ENCODE peak calls at places on chromosomes 2 and 18, in ten cellular contexts. E is progenitor cell of endocrine pancreas, L is neural progenitor cell, R is hepatocyte, Y is AG10803, C is HL-60, W is GM12865, B is fibroblast of lung, K is OCI-LY7, X is pancreas. V is an unnamed sample.

GRCh38 chr2:227415538-227416424 is 28.0 kb upstream of the SCYGR1 start:
- DNase-seq in E (no peak), L (no peak), R (no peak), Y (peak), C (peak), W (peak), B (peak), K (no peak), X (no peak), V (no peak)

GRCh38 chr2:40363631-40364030 is 88.3 kb downstream of the SLC8A1 start:
- DNase-seq in E (no peak), L (no peak), R (no peak), Y (peak), C (no peak), W (no peak), B (peak), K (peak), X (no peak), V (no peak)

GRCh38 chr2:207092803-207093202 is 72.9 kb downstream of the KLF7 start:
- DNase-seq in E (no peak), L (no peak), R (no peak), Y (no peak), C (no peak), W (no peak), B (peak), K (no peak), X (no peak), V (no peak)

GRCh38 chr2:172513935-172514586 is 41.8 kb upstream of the PDK1 start:
- DNase-seq in E (no peak), L (no peak), R (no peak), Y (no peak), C (peak), W (no peak), B (no peak), K (no peak), X (no peak), V (no peak)

GRCh38 chr2:79604748-79605147 is 91.9 kb downstream of the CTNNA2 start:
- DNase-seq in E (no peak), L (no peak), R (no peak), Y (no peak), C (no peak), W (no peak), B (no peak), K (no peak), X (no peak), V (no peak)

GRCh38 chr2:15177103-15177502 is 384.0 kb downstream of the NBAS start:
- DNase-seq in E (no peak), L (no peak), R (no peak), Y (no peak), C (no peak), W (peak), B (peak), K (no peak), X (no peak), V (no peak)

GRCh38 chr2:190974629-190975361 is 39.2 kb downstream of the STAT1 start:
- DNase-seq in E (no peak), L (no peak), R (no peak), Y (no peak), C (no peak), W (no peak), B (no peak), K (no peak), X (no peak), V (no peak)

GRCh38 chr2:234673961-234674759 is 177.3 kb upstream of the ARL4C start:
- DNase-seq in E (no peak), L (no peak), R (no peak), Y (peak), C (no peak), W (no peak), B (peak), K (no peak), X (no peak), V (no peak)

GRCh38 chr2:240145461-240145860 is 5.0 kb upstream of the OTOS start:
- DNase-seq in E (no peak), L (no peak), R (no peak), Y (no peak), C (no peak), W (no peak), B (no peak), K (no peak), X (no peak), V (no peak)

GRCh38 chr2:165357758-165358157 is 111.7 kb upstream of the CSRNP3 start:
- DNase-seq in E (no peak), L (no peak), R (peak), Y (peak), C (no peak), W (peak), B (peak), K (no peak), X (no peak), V (no peak)

DNA sequence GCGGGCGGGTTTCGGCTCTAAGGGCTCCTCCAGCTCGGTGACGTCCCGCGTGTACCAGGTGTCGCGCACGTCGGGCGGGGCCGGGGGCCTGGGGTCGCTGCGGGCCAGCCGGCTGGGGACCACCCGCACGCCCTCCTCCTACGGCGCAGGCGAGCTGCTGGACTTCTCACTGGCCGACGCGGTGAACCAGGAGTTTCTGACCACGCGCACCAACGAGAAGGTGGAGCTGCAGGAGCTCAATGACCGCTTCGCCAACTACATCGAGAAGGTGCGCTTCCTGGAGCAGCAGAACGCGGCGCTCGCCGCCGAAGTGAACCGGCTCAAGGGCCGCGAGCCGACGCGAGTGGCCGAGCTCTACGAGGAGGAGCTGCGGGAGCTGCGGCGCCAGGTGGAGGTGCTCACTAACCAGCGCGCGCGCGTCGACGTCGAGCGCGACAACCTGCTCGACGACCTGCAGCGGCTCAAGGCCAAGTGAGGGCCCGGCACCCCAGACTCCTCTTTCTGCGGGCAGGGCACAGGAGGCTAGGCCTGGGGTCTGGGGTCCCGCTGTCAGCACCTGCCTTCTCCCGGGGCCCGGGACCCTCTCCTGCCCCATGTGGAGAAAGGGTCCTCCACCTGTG is 503 bp downstream of the DES start:
- DNase-seq in E (no peak), L (peak), R (no peak), Y (no peak), C (no peak), W (no peak), B (no peak), K (no peak), X (no peak), V (no peak)
- TF ChIP-seq CTCF in E (peak), L (no peak), R (no peak), Y (no peak), C (no peak), W (no peak), B (no peak), K (no peak), X (no peak), V (no peak)

DNA sequence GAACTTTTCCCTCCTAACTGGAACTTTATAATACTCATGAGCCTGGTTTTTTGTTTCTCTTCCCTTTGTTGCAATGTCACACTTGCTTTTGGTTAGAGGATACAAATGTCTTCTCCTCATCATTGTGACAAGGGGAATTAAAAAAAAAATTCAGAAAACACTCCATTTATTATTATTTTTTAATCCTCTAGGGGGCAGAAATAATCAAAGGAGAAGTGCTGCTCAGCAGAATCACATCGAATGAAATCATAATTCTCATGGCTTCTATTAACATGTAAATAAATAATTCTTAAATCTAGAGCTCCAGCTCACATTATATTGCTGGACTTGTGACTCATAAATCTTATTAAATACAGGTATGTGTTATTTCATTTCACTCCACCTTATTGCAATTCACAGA is 273.8 kb downstream of the TRIB2 start:
- DNase-seq in E (no peak), L (no peak), R (no peak), Y (no peak), C (no peak), W (no peak), B (peak), K (no peak), X (no peak), V (no peak)
- TF ChIP-seq CTCF in E (no peak), L (peak), R (no peak), Y (peak), C (no peak), W (no peak), B (peak), K (peak), X (no peak), V (no peak)

DNA sequence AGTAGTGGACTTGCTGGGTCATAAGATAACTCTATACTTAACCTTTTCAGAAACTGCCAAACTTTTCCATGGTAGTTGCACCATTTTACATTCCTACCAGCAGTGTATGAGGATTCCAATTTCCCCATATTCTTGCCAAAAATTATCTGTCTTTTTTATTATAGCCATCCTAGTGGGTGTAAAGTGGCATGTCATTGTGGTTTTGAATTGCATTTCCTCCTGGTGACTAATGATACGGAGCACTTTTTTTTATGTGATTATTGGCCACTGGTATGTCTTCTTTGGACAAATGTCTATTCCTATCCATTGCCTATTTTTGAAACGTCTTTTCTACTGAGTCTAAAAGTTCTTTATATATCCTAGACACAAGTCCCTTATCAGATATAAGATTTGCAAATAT is 44.3 kb downstream of the CACNB4 start:
- DNase-seq in E (no peak), L (no peak), R (no peak), Y (peak), C (peak), W (no peak), B (peak), K (no peak), X (no peak), V (no peak)
- TF ChIP-seq CTCF in E (no peak), L (no peak), R (no peak), Y (peak), C (no peak), W (no peak), B (no peak), K (no peak), X (no peak), V (no peak)

DNA sequence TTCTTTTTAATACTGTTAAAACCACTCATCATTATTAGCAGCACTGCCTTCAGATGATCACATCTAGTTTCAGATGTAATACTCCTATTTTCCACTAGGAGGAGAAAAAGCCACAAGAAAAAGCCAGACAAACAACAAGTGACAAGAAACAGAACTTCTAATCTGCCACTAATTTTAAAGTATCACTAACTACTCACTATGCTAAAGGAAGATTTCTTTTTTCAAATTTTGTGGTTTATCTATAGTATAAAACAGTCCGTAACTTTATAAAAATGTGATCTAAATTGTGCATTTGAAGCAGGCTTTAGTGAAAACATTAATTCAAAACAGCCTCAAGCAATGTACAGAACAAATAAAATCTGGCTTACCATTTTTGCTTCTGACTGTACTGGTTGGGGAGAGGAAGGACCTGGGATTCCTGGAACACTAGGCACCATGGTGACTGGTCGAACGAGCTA is 56.8 kb downstream of the ATF2 start:
- DNase-seq in E (no peak), L (peak), R (peak), Y (peak), C (no peak), W (peak), B (peak), K (peak), X (no peak), V (no peak)
- TF ChIP-seq CTCF in E (peak), L (peak), R (peak), Y (peak), C (peak), W (peak), B (peak), K (peak), X (peak), V (peak)

GRCh38 chr2:219726916-219727315 is 99.5 kb downstream of the SLC4A3 start:
- DNase-seq in E (no peak), L (peak), R (no peak), Y (no peak), C (peak), W (no peak), B (no peak), K (no peak), X (no peak), V (no peak)
- TF ChIP-seq CTCF in E (no peak), L (peak), R (peak), Y (peak), C (no peak), W (no peak), B (no peak), K (peak), X (no peak), V (no peak)

GRCh38 chr18:70453058-70453775 is 164.4 kb downstream of the SOCS6 start:
- DNase-seq in E (no peak), L (no peak), R (no peak), Y (peak), C (peak), W (no peak), B (peak), K (no peak), X (no peak), V (no peak)

GRCh38 chr18:70448588-70448987 is 159.7 kb downstream of the SOCS6 start:
- DNase-seq in E (no peak), L (no peak), R (no peak), Y (no peak), C (no peak), W (no peak), B (no peak), K (no peak), X (no peak), V (no peak)

GRCh38 chr18:70454705-70455322 is 166.0 kb downstream of the SOCS6 start:
- DNase-seq in E (peak), L (peak), R (peak), Y (peak), C (peak), W (peak), B (peak), K (peak), X (peak), V (no peak)

GRCh38 chr18:70452501-70452900 is 163.7 kb downstream of the SOCS6 start:
- DNase-seq in E (no peak), L (peak), R (no peak), Y (no peak), C (no peak), W (no peak), B (no peak), K (no peak), X (no peak), V (no peak)

GRCh38 chr18:70450658-70451253 is 161.9 kb downstream of the SOCS6 start:
- DNase-seq in E (no peak), L (no peak), R (no peak), Y (peak), C (no peak), W (peak), B (peak), K (no peak), X (no peak), V (no peak)
- TF ChIP-seq CTCF in E (peak), L (peak), R (peak), Y (peak), C (no peak), W (peak), B (peak), K (peak), X (no peak), V (peak)

GRCh38 chr2:99974275-99974674 is 168.1 kb downstream of the AFF3 start:
- DNase-seq in E (no peak), L (peak), R (peak), Y (peak), C (no peak), W (peak), B (no peak), K (no peak), X (no peak), V (no peak)
- TF ChIP-seq CTCF in E (no peak), L (no peak), R (no peak), Y (no peak), C (no peak), W (no peak), B (no peak), K (no peak), X (no peak), V (no peak)

GRCh38 chr18:40565805-40566509 is 1389.1 kb upstream of the PIK3C3 start:
- DNase-seq in E (no peak), L (no peak), R (no peak), Y (no peak), C (no peak), W (no peak), B (no peak), K (no peak), X (no peak), V (no peak)

GRCh38 chr18:40566510-40566844 is 1388.6 kb upstream of the PIK3C3 start:
- DNase-seq in E (no peak), L (no peak), R (no peak), Y (no peak), C (no peak), W (no peak), B (no peak), K (no peak), X (peak), V (no peak)

DNA sequence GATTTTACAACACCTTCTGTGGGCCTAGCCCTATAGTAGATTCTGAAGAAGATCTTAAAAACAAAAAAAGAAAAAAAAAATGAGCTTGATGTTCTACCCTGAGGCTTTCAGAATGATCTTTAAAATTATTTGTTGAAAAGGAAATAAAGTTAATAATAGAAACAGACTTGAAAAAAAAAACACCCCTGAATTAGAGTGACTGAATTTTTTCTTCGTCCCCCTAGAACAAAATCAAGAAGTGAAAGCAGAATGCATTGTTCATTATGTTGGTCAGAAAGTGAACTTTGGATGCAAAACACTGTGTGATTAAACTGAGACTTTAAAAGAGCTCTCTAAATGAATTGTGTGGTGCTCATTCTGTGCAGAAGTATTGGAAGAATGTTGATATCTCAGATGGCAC is 1384.4 kb upstream of the PIK3C3 start:
- DNase-seq in E (no peak), L (no peak), R (no peak), Y (no peak), C (no peak), W (no peak), B (no peak), K (no peak), X (no peak), V (no peak)
- TF ChIP-seq CTCF in E (no peak), L (no peak), R (no peak), Y (no peak), C (no peak), W (no peak), B (no peak), K (no peak), X (no peak), V (no peak)

GRCh38 chr2:110152943-110153342 is 37.3 kb upstream of the MALL start:
- DNase-seq in E (no peak), L (no peak), R (no peak), Y (no peak), C (no peak), W (no peak), B (no peak), K (no peak), X (no peak), V (no peak)
- TF ChIP-seq CTCF in E (no peak), L (no peak), R (no peak), Y (no peak), C (no peak), W (no peak), B (no peak), K (no peak), X (no peak), V (no peak)

V was measured in glutamatergic neuron.